ENCODE peak calls at places on chromosomes 7 and 10, in six cellular contexts. E is endothelial cell of umbilical vein, U is A549, X is HepG2, V is K562, B is GM12878. S is an unnamed sample.
A peak's percentile ranks its signal among the peaks of the same experiment; 100 is the strongest.

GRCh38 chr10:129933456-129934092 is 30.5 kb downstream of the EBF3 start:
- DNase-seq in U (no peak), E (no peak), X (no peak), V (no peak), B (no peak), S (no peak)

GRCh38 chr10:128086003-128086863 is 40.0 kb downstream of the MKI67 start:
- DNase-seq in X (no peak), V (no peak), B (no peak), U (no peak), E (no peak), S (peak; percentile 47)

GRCh38 chr7:43753401-43753800 is 5.1 kb upstream of the BLVRA start:
- DNase-seq in V (no peak), E (no peak), B (no peak), X (no peak), U (no peak), S (no peak)

GRCh38 chr7:142263598-142264380 is 5.9 kb upstream of the PRSS58 start:
- DNase-seq in E (no peak), V (no peak), X (no peak), U (no peak), B (no peak), S (no peak)

GRCh38 chr7:51029586-51030230 is 247.0 kb upstream of the GRB10 start:
- DNase-seq in V (no peak), X (no peak), B (no peak), U (no peak), E (peak; percentile 11), S (no peak)

GRCh38 chr10:688621-689426 is 644 bp downstream of the DIP2C start:
- DNase-seq in V (no peak), B (no peak), X (no peak), U (peak; percentile 35), E (peak; percentile 30), S (no peak)

GRCh38 chr7:137453356-137453755 is 109.8 kb upstream of the PTN start:
- DNase-seq in E (no peak), V (no peak), B (no peak), U (no peak), X (no peak), S (no peak)

GRCh38 chr10:106106114-106106513 is 1058.4 kb downstream of the SORCS1 start:
- DNase-seq in B (no peak), V (no peak), E (no peak), U (no peak), X (no peak), S (no peak)

GRCh38 chr10:107277591-107277990 is 113.1 kb upstream of the SORCS1 start:
- DNase-seq in V (no peak), X (no peak), B (no peak), E (no peak), U (no peak), S (no peak)

GRCh38 chr10:22250897-22251605 is 33.2 kb upstream of the EBLN1 start:
- DNase-seq in E (peak; percentile 43), B (no peak), U (no peak), X (no peak), V (no peak), S (peak; percentile 7)

GRCh38 chr7:151687523-151688235 is 168.0 kb upstream of the RHEB start:
- DNase-seq in V (peak; percentile 87), X (peak; percentile 58), B (no peak), E (peak; percentile 86), U (peak; percentile 99), S (no peak)

GRCh38 chr7:54885285-54885684 is 126.3 kb upstream of the SEC61G start:
- DNase-seq in B (no peak), U (no peak), V (no peak), E (no peak), X (no peak), S (no peak)

GRCh38 chr7:7972128-7972527 is 3.5 kb downstream of the GLCCI1 start:
- DNase-seq in B (no peak), X (no peak), V (no peak), E (no peak), U (no peak), S (peak; percentile 20)

DNA sequence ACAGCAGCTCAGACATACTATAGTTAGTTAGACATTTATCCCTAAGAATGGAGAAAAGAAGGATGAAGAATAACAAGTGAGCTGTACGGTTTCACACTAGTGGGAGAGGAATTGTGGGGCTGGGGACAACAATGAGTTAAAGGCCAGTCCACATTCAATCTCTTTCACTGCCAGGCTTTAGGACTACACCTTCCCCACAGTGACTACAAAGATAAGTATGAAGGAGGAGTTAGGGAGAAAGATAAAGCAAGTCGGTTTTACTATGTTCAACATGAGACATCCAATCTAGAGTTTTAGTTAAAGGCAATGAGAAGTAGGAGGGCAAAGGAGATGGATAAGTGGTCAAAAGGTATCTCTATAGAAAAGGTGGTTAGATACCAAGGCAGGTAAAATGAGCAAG is 16.3 kb downstream of the ARHGAP12 start:
- DNase-seq in B (no peak), U (no peak), E (no peak), V (no peak), X (no peak), S (no peak)
- TF ChIP-seq MYC in B (no peak), U (no peak), E (no peak), V (no peak), X (no peak), S (no peak)

DNA sequence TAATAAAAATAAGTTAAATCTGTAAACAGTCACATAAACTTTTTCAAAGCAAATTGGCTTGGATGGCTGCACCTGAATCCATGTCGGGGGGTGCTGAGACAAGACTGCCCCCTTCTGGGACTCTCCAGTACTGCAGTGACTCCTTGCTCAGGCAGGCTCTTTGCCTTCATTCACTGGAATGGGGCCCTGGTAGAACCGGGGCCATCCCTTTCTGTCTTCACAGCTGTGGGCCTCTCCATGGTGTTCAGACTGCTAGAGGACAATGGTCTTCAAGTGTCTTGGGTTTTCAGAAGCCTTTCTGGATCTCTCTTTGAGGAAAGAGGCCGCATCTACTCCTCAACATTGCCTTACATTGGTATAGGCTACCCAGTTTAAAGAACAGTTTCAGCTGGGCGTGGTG is 16.1 kb upstream of the IMPDH1 start:
- DNase-seq in B (no peak), V (peak; percentile 92), E (peak; percentile 69), U (peak; percentile 89), X (peak; percentile 49), S (peak; percentile 82)
- TF ChIP-seq MYC in B (no peak), V (no peak), E (no peak), U (no peak), X (no peak), S (no peak)

DNA sequence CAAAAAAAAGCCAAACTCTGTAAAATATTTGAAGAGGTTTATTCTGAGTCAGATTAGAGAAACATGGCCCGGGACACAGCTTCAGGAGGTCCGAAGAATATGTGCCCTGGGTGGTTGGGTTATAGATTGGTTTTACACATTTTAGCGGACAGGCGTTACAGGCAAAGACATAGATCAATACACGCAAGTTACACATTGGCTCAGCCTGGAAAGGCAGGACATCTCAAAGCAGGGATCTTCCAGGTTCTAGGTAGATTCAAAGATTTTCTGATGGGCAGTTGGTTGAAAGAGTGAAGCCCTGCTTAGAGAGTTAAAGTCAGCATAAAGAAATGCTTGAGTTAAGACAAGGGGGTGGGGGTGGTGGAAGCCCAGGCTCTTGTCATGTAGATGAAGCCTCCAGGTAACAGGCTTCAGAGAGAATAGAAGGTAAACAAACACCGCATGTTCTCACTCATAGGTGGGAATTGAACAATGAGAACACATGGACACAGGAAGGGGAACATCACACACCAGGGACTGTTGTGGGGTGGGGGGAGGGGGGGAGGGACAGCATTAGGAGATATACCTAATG is 464.3 kb upstream of the ADARB2 start:
- DNase-seq in B (no peak), U (no peak), E (no peak), V (no peak), X (no peak), S (no peak)
- TF ChIP-seq MYC in B (no peak), U (no peak), E (no peak), V (no peak), X (no peak), S (no peak)

GRCh38 chr10:97540669-97541500 is 31.7 kb upstream of the ANKRD2 start:
- DNase-seq in V (no peak), U (no peak), X (no peak), B (no peak), E (no peak), S (peak; percentile 28)

GRCh38 chr10:97538839-97539238 is 33.7 kb upstream of the ANKRD2 start:
- DNase-seq in V (no peak), U (no peak), E (no peak), B (no peak), X (no peak), S (no peak)

GRCh38 chr10:97539523-97540200 is 32.9 kb upstream of the ANKRD2 start:
- DNase-seq in E (no peak), B (no peak), U (no peak), V (no peak), X (no peak), S (peak; percentile 26)

GRCh38 chr10:97543025-97543546 is 29.5 kb upstream of the ANKRD2 start:
- DNase-seq in U (peak; percentile 95), X (peak; percentile 50), B (no peak), E (peak; percentile 98), V (peak; percentile 54), S (peak; percentile 89)

DNA sequence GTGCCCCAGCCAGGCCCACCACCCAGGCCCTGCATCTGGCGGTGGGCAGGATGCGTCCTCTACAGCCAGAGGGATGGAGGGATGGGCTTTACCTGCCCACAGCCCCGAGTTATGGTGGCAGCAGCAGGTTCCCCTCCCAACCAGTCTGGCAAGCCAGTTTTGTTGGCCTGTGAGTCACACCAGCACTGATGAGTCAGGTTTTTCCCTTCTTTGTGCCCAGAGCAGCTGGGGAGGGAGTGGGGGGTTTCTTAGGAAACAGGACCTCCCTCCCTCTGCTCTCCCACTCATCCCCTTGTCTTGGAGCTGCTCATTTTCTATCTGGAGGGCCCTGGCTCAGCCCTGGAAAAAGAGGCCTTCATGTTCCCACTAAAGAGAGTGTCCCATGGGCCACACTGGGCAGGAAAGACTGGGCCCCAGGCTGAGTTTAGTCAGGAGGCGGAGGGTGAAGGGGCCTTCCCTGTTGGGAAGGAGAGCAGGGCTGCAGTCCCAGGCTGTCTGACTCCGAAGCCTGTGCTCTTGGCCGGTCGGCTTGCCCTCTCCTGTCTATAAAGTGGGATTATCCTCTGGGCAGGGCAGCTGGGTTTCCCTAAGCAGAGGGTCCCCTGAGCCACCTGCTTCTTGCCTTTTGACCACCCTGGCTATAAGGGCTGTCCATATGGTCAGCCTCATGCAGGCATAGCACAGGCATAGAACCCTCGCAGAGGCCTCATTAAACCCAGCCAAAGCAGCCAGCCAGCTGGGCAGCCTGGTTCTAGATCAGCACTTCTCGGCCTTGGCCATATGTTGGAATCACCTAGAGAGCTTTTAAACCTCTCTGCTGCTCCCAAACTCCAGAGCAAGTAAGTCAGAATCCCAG is 30.2 kb upstream of the ANKRD2 start:
- DNase-seq in V (peak; percentile 27), B (no peak), E (peak; percentile 98), U (peak; percentile 83), X (peak; percentile 28), S (peak; percentile 78)
- TF ChIP-seq MYC in V (no peak), B (no peak), E (no peak), U (no peak), X (no peak), S (peak; percentile 30)

GRCh38 chr7:102890292-102890970 is 22.4 kb upstream of the LRRC17 start:
- DNase-seq in X (no peak), V (no peak), B (no peak), U (no peak), E (peak; percentile 81), S (peak; percentile 88)
- TF ChIP-seq MYC in X (no peak), V (no peak), B (no peak), U (no peak), E (no peak), S (no peak)

GRCh38 chr7:99393363-99394187 is 14.8 kb downstream of the PDAP1 start:
- DNase-seq in X (no peak), B (no peak), E (no peak), U (no peak), V (peak; percentile 56), S (no peak)
- TF ChIP-seq MYC in X (no peak), B (no peak), E (no peak), U (no peak), V (no peak), S (no peak)

GRCh38 chr10:102642553-102643345 is 1.5 kb upstream of the TRIM8 start:
- DNase-seq in V (no peak), U (no peak), E (peak; percentile 62), B (no peak), X (peak; percentile 50), S (peak; percentile 70)
- TF ChIP-seq MYC in V (no peak), U (no peak), E (no peak), B (no peak), X (no peak), S (no peak)